ENCODE peak calls at places on chromosomes 16 and 17, in eight cellular contexts. N is A549, F is GM12878, W is GM23338, T is HCT116, A is HL-60, Q is K562, M is SK-N-SH. Y is an unnamed sample.

GRCh38 chr16:84989791-84990620 is 21.3 kb downstream of the ZDHHC7 start:
- DNase-seq in N (no peak), F (no peak), W (no peak), T (no peak), A (no peak), Q (no peak), M (no peak), Y (no peak)

GRCh38 chr17:29733151-29733550 is 110.4 kb upstream of the CORO6 start:
- DNase-seq in N (peak), F (no peak), W (no peak), T (no peak), A (no peak), Q (no peak), M (no peak), Y (no peak)

GRCh38 chr17:49508061-49508865 is 13.2 kb downstream of the NGFR start:
- DNase-seq in N (peak), F (no peak), W (peak), T (peak), A (no peak), Q (no peak), M (peak), Y (no peak)

GRCh38 chr17:77410470-77410869 is 269.7 kb downstream of the SEC14L1 start:
- DNase-seq in N (no peak), F (no peak), W (no peak), T (no peak), A (no peak), Q (no peak), M (no peak), Y (no peak)

GRCh38 chr16:11034005-11034404 is 89.6 kb downstream of the CLEC16A start:
- DNase-seq in N (no peak), F (no peak), W (no peak), T (no peak), A (peak), Q (no peak), M (no peak), Y (no peak)

GRCh38 chr17:51119415-51120356 is 982 bp downstream of the SPAG9 start:
- DNase-seq in N (peak), F (no peak), W (peak), T (peak), A (peak), Q (peak), M (peak), Y (no peak)

GRCh38 chr17:29163563-29163962 is 16.6 kb downstream of the MYO18A start:
- DNase-seq in N (no peak), F (no peak), W (no peak), T (no peak), A (no peak), Q (no peak), M (peak), Y (no peak)

GRCh38 chr16:2056681-2057407 is 9.1 kb downstream of the TSC2 start:
- DNase-seq in N (peak), F (no peak), W (peak), T (no peak), A (no peak), Q (no peak), M (no peak), Y (no peak)

DNA sequence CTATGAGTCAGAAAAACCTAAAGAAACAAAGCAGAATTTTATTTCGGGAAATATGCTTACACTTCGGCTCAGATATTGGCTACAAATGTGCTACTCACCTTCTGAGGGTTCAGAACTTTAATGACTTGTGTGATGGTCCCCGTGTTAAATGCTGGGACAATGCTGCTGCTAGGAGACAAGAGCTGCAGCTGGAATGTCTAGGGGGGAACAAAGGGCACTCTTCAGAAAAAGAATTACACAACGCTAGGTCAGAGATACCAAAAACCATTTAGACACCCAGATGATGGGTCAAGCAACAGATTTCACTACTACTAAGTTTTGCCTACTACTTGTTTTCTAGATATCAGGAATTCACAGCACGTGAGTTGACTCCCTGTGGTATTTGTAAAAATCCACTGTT is 10.0 kb upstream of the PHLPP2 start:
- DNase-seq in N (no peak), F (no peak), W (no peak), T (no peak), A (no peak), Q (no peak), M (no peak), Y (no peak)
- TF ChIP-seq REST in N (no peak), F (no peak), W (no peak), T (no peak), A (no peak), Q (no peak), M (no peak), Y (no peak)

GRCh38 chr17:75478508-75478907 is 22.1 kb downstream of the TMEM94 start:
- DNase-seq in N (no peak), F (no peak), W (peak), T (no peak), A (no peak), Q (no peak), M (no peak), Y (no peak)
- TF ChIP-seq REST in N (no peak), F (no peak), W (no peak), T (no peak), A (no peak), Q (no peak), M (no peak), Y (no peak)

GRCh38 chr16:57623251-57624043 is 5.0 kb upstream of the ADGRG1 start:
- DNase-seq in N (peak), F (no peak), W (peak), T (peak), A (no peak), Q (peak), M (no peak), Y (no peak)
- TF ChIP-seq REST in N (no peak), F (no peak), W (no peak), T (no peak), A (no peak), Q (no peak), M (no peak), Y (no peak)

GRCh38 chr16:622920-623280 is 7.9 kb upstream of the WFIKKN1 start:
- DNase-seq in N (no peak), F (no peak), W (peak), T (no peak), A (no peak), Q (peak), M (no peak), Y (no peak)
- TF ChIP-seq REST in N (no peak), F (no peak), W (no peak), T (no peak), A (no peak), Q (no peak), M (no peak), Y (no peak)

DNA sequence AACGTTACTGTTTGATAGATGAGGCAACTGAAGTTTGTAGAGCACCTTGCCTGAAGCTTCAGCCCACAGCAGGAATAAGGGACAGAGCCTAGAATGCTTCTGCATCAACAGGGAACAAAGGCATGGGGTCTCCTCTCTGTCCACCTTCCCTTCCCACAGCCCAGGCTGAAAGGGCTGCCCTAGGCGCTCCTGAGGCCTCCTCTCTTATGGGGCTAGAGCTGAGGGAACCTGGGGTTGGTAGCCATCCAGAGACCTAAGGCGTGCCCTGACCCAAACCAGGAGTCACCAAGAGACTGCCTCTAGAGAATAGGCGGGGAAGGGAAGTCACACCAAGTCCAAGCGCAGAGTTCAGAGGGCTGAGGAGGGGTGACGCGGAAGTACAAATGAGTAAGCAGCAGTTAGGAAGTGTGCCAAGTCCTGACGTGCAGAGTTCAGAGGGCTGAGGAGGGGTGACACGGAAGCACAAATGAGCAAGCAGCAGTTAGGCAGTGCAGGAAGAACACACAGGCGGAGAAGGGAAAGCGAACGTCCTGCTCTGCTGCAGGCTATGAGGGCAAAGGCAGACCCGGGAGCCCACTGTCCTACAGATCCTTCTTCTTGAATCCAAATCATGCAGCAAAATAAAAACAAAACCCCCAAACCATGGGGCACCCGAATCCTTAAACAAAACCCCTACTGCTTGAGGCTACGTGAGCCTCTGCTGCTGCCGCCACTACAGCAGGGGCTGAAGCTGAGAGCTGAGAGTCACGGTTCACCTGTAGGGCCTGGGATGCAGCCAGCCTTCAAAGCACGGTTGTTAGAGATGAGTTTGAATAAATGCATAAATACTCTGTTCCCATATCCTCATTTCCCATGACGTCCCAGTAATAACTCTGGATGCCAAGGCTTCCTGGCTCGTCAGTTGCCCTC is 2.7 kb upstream of the SPG7 start:
- DNase-seq in N (peak), F (peak), W (no peak), T (peak), A (peak), Q (peak), M (no peak), Y (peak)
- TF ChIP-seq REST in N (no peak), F (no peak), W (no peak), T (no peak), A (no peak), Q (peak), M (no peak), Y (no peak)

DNA sequence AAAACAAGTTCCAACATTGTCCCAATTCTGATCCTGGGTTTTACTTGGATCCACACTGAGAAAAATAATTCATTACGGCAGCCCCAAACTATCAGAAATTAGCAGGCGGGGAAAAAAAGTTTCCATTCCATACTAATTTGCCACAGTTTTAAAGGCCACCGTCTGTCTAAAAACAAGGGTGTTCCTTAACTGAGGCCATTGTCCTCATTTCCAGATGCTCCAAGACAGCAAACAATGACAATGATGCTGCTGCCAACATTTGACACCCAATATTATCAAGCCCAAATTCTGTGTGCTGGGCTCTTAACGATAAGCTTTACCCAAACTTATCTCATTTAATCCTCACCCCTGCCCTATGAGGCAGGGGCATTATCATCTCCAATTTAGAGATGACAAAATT is 26.3 kb downstream of the CUEDC1 start:
- DNase-seq in N (no peak), F (no peak), W (no peak), T (no peak), A (no peak), Q (no peak), M (no peak), Y (no peak)
- TF ChIP-seq REST in N (no peak), F (no peak), W (no peak), T (no peak), A (no peak), Q (no peak), M (no peak), Y (no peak)

GRCh38 chr16:24988593-24989338 is 26.4 kb downstream of the ARHGAP17 start:
- DNase-seq in N (peak), F (no peak), W (no peak), T (peak), A (no peak), Q (no peak), M (peak), Y (no peak)
- TF ChIP-seq REST in N (no peak), F (no peak), W (no peak), T (no peak), A (no peak), Q (no peak), M (no peak), Y (no peak)

GRCh38 chr17:45914036-45914717 is 19.8 kb downstream of the MAPT start:
- DNase-seq in N (no peak), F (no peak), W (no peak), T (no peak), A (no peak), Q (no peak), M (no peak), Y (no peak)

GRCh38 chr17:45918241-45918745 is 23.9 kb downstream of the MAPT start:
- DNase-seq in N (no peak), F (no peak), W (no peak), T (no peak), A (no peak), Q (no peak), M (no peak), Y (no peak)

GRCh38 chr17:45917081-45917480 is 22.7 kb downstream of the MAPT start:
- DNase-seq in N (no peak), F (no peak), W (no peak), T (no peak), A (no peak), Q (no peak), M (no peak), Y (no peak)

GRCh38 chr17:45912319-45912718 is 18.0 kb downstream of the MAPT start:
- DNase-seq in N (no peak), F (no peak), W (no peak), T (no peak), A (no peak), Q (no peak), M (no peak), Y (no peak)

DNA sequence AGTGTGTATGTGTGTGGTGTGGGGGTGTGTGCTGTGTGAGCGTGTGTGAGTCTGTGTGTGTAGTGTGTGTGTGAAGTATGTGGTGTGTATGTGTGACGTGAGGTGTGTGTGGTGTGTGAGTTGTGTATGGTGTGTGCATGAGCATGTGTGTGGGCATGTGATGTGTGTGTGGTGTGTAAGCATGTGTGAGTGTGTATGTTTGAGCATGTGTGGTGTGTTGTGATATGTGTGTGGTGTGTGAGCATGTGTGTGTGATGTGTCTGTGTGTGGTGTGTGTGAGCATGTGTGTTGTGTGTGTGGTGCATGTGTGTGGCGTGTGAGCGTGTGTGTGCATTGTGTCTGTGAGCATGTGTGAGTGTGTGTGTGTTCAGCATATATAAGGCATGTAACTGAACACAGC is 20.9 kb downstream of the MAPT start:
- DNase-seq in N (no peak), F (no peak), W (no peak), T (no peak), A (no peak), Q (no peak), M (no peak), Y (no peak)
- TF ChIP-seq REST in N (no peak), F (no peak), W (no peak), T (no peak), A (no peak), Q (no peak), M (no peak), Y (no peak)

GRCh38 chr17:57666198-57666870 is 78.8 kb downstream of the CCDC182 start:
- DNase-seq in N (no peak), F (no peak), W (no peak), T (no peak), A (no peak), Q (no peak), M (no peak), Y (no peak)

GRCh38 chr17:57669671-57670529 is 75.2 kb downstream of the CCDC182 start:
- DNase-seq in N (no peak), F (no peak), W (no peak), T (no peak), A (no peak), Q (no peak), M (peak), Y (no peak)

GRCh38 chr17:57667461-57667923 is 77.6 kb downstream of the CCDC182 start:
- DNase-seq in N (no peak), F (no peak), W (no peak), T (no peak), A (no peak), Q (no peak), M (peak), Y (no peak)

GRCh38 chr17:57666946-57667345 is 78.2 kb downstream of the CCDC182 start:
- DNase-seq in N (no peak), F (no peak), W (no peak), T (no peak), A (no peak), Q (no peak), M (no peak), Y (no peak)

GRCh38 chr17:57668332-57668731 is 76.8 kb downstream of the CCDC182 start:
- DNase-seq in N (no peak), F (no peak), W (no peak), T (no peak), A (no peak), Q (no peak), M (peak), Y (no peak)
- TF ChIP-seq REST in N (no peak), F (no peak), W (no peak), T (no peak), A (no peak), Q (no peak), M (no peak), Y (no peak)

GRCh38 chr16:28823291-28823718 is 506 bp downstream of the ATXN2L start:
- DNase-seq in N (no peak), F (no peak), W (peak), T (no peak), A (no peak), Q (no peak), M (no peak), Y (no peak)
- TF ChIP-seq REST in N (no peak), F (no peak), W (no peak), T (no peak), A (no peak), Q (no peak), M (no peak), Y (no peak)

Y was measured in Panc1.